ENCODE peak calls at places on chromosomes 7 and 10, in four cellular contexts. R, O, L and B are unnamed samples.

GRCh38 chr10:70430489-70431445 is 10.7 kb downstream of the NODAL start:
- DNase-seq in O (no peak), L (no peak), R (no peak), B (no peak)

GRCh38 chr10:88467835-88468485 is 115.2 kb downstream of the RNLS start:
- DNase-seq in O (no peak), L (no peak), R (no peak), B (no peak)

GRCh38 chr7:157801109-157801508 is 464.3 kb downstream of the DNAJB6 start:
- DNase-seq in R (no peak), O (no peak), L (no peak), B (no peak)

GRCh38 chr7:109763611-109764010 is 1193.9 kb downstream of the DNAJB9 start:
- DNase-seq in R (no peak), L (no peak), O (no peak), B (no peak)

GRCh38 chr10:89549510-89549909 is 14.1 kb upstream of the SLC16A12 start:
- DNase-seq in R (no peak), L (no peak), O (no peak), B (no peak)

GRCh38 chr7:29748286-29749099 is 57.8 kb upstream of the WIPF3 start:
- DNase-seq in R (no peak), L (no peak), O (no peak), B (no peak)

GRCh38 chr7:116970148-116970910 is 17.0 kb downstream of the ST7 start:
- DNase-seq in O (no peak), L (no peak), R (no peak), B (no peak)

GRCh38 chr7:29289156-29290021 is 94.8 kb downstream of the CHN2 start:
- DNase-seq in R (no peak), L (no peak), O (no peak), B (no peak)

GRCh38 chr10:5638494-5638893 is 27.9 kb downstream of the ASB13 start:
- DNase-seq in L (no peak), R (no peak), O (no peak), B (no peak)

GRCh38 chr7:104106106-104106505 is 101.7 kb downstream of the ORC5 start:
- DNase-seq in L (no peak), O (no peak), R (no peak), B (no peak)

GRCh38 chr7:30148426-30148825 is 13.6 kb downstream of the MTURN start:
- DNase-seq in L (no peak), O (no peak), R (no peak), B (no peak)

GRCh38 chr7:114243646-114244045 is 171.0 kb upstream of the FOXP2 start:
- DNase-seq in O (no peak), R (no peak), L (no peak), B (no peak)

GRCh38 chr10:37948210-37948609 is 28.2 kb downstream of the ZNF25 start:
- DNase-seq in R (no peak), O (no peak), L (no peak), B (no peak)

GRCh38 chr10:128307819-128308218 is 181.6 kb upstream of the MKI67 start:
- DNase-seq in L (peak), O (no peak), R (no peak), B (no peak)

GRCh38 chr10:15486404-15486803 is 115.3 kb upstream of the FAM171A1 start:
- DNase-seq in R (no peak), L (no peak), O (no peak), B (no peak)

GRCh38 chr7:111638048-111638447 is 75.8 kb upstream of the IMMP2L start:
- DNase-seq in R (no peak), L (no peak), O (no peak), B (no peak)

GRCh38 chr7:142188846-142189245 is 69.0 kb downstream of the PRSS58 start:
- DNase-seq in O (no peak), L (no peak), R (no peak), B (no peak)

GRCh38 chr7:158018061-158018796 is 569.4 kb downstream of the PTPRN2 start:
- DNase-seq in L (no peak), O (no peak), R (no peak), B (no peak)

GRCh38 chr7:129855234-129855673 is 97.5 kb downstream of the UBE2H start:
- DNase-seq in L (no peak), O (no peak), R (no peak), B (no peak)